ENCODE peak calls at places on chromosomes 7 and 10, in five cellular contexts. H, Y, I, V and O are unnamed samples.

GRCh38 chr7:17651926-17652385 is 288.3 kb downstream of the SNX13 start:
- DNase-seq in H (peak), V (peak), I (peak), Y (no peak), O (peak)

GRCh38 chr7:55309040-55309991 is 55.8 kb upstream of the LANCL2 start:
- DNase-seq in H (no peak), I (no peak), Y (peak), V (peak), O (no peak)

GRCh38 chr10:133276435-133277201 is at the start of gene ADAM8:
- DNase-seq in H (no peak), I (no peak), Y (peak), V (peak), O (peak)

GRCh38 chr7:131538791-131539179 is 17.6 kb downstream of the PODXL start:
- DNase-seq in Y (no peak), I (no peak), V (no peak), H (no peak), O (peak)

GRCh38 chr7:108211382-108212201 is 81.4 kb upstream of the LAMB4 start:
- DNase-seq in I (no peak), Y (no peak), V (peak), H (peak), O (peak)

GRCh38 chr7:115005942-115006341 is 84.0 kb downstream of the MDFIC start:
- DNase-seq in V (no peak), Y (no peak), H (no peak), I (no peak), O (no peak)

GRCh38 chr7:51148216-51148615 is 168.4 kb downstream of the COBL start:
- DNase-seq in Y (no peak), V (no peak), I (no peak), H (no peak), O (no peak)

GRCh38 chr7:141585592-141586510 is 34.6 kb downstream of the AGK start:
- DNase-seq in V (peak), Y (peak), H (peak), I (peak), O (peak)

GRCh38 chr10:121734517-121735137 is 136.4 kb upstream of the FGFR2 start:
- DNase-seq in V (peak), H (no peak), Y (no peak), I (no peak), O (peak)

GRCh38 chr7:5750026-5750425 is 31.4 kb downstream of the RNF216 start:
- DNase-seq in I (no peak), V (peak), Y (no peak), H (no peak), O (peak)

GRCh38 chr10:127441350-127442219 is 107.5 kb upstream of the NPS start:
- DNase-seq in H (no peak), V (no peak), Y (no peak), I (peak), O (peak)